ENCODE peak calls at places on chromosome 7, in eight cellular contexts. L is breast epithelium, N is mammary epithelial cell, R is iris pigment epithelial cell, D is NCI-H1092, I is HEK293T, C is GM20000, P is NAMALWA. S is an unnamed sample.

GRCh38 chr7:26198133-26198780 is 2.3 kb downstream of the HNRNPA2B1 start:
- DNase-seq in R (no peak), P (peak), D (no peak), L (no peak), N (no peak), I (no peak), C (no peak), S (peak)

GRCh38 chr7:95632609-95633008 is 36.3 kb upstream of the PDK4 start:
- DNase-seq in N (no peak), D (no peak), L (no peak), P (no peak), C (no peak), R (peak), I (no peak), S (no peak)

GRCh38 chr7:84924341-84924740 is 262.5 kb downstream of the SEMA3D start:
- DNase-seq in D (no peak), I (no peak), N (no peak), C (no peak), P (no peak), R (no peak), L (no peak), S (no peak)

GRCh38 chr7:91344248-91344647 is 80.0 kb downstream of the FZD1 start:
- DNase-seq in N (no peak), D (no peak), P (no peak), L (no peak), I (no peak), R (no peak), C (no peak), S (no peak)

GRCh38 chr7:94182066-94182465 is 177.9 kb upstream of the BET1 start:
- DNase-seq in L (no peak), N (peak), R (peak), D (no peak), P (no peak), C (no peak), I (no peak), S (peak)

GRCh38 chr7:80873140-80873539 is 45.7 kb downstream of the SEMA3C start:
- DNase-seq in L (no peak), N (no peak), C (no peak), I (no peak), D (no peak), R (no peak), P (no peak), S (no peak)

GRCh38 chr7:116984917-116985316 is 31.6 kb downstream of the ST7 start:
- DNase-seq in N (no peak), C (no peak), I (peak), L (no peak), P (peak), R (no peak), D (peak), S (no peak)

GRCh38 chr7:15764986-15765385 is 78.5 kb upstream of the MEOX2 start:
- DNase-seq in L (no peak), P (no peak), C (no peak), I (no peak), R (no peak), D (no peak), N (no peak), S (no peak)

GRCh38 chr7:116317907-116318306 is 107.6 kb downstream of the TES start:
- DNase-seq in C (no peak), P (no peak), R (peak), I (no peak), N (no peak), D (no peak), L (no peak), S (peak)

GRCh38 chr7:79610301-79610700 is 156.8 kb upstream of the MAGI2 start:
- DNase-seq in I (no peak), C (no peak), N (peak), P (no peak), R (peak), D (no peak), L (no peak), S (peak)

GRCh38 chr7:140285938-140286337 is 109.2 kb upstream of the KDM7A start:
- DNase-seq in I (no peak), R (no peak), L (no peak), D (no peak), N (no peak), C (no peak), P (no peak), S (no peak)

GRCh38 chr7:65457705-65458104 is 84.0 kb downstream of the ZNF92 start:
- DNase-seq in L (no peak), P (no peak), C (no peak), R (no peak), D (no peak), I (no peak), N (no peak), S (no peak)

GRCh38 chr7:31251441-31251840 is 89.1 kb downstream of the NEUROD6 start:
- DNase-seq in N (peak), L (no peak), C (no peak), I (no peak), P (no peak), R (no peak), D (no peak), S (no peak)

GRCh38 chr7:100674441-100675407 is 1.2 kb downstream of the GNB2 start:
- DNase-seq in D (peak), P (peak), R (peak), N (peak), L (no peak), C (peak), I (no peak), S (no peak)

GRCh38 chr7:17369686-17370426 is 71.4 kb downstream of the AHR start:
- DNase-seq in R (peak), D (no peak), C (no peak), P (no peak), N (peak), L (no peak), I (no peak), S (peak)

GRCh38 chr7:134394046-134394445 is 64.9 kb downstream of the AKR1B1 start:
- DNase-seq in P (no peak), D (no peak), I (no peak), N (no peak), L (no peak), R (no peak), C (no peak), S (peak)

GRCh38 chr7:67455508-67455907 is 458.9 kb downstream of the TYW1 start:
- DNase-seq in N (no peak), P (no peak), C (no peak), L (no peak), I (no peak), D (no peak), R (no peak), S (no peak)

GRCh38 chr7:110017405-110017804 is 1073.5 kb upstream of the LRRN3 start:
- DNase-seq in D (no peak), R (no peak), C (no peak), P (no peak), N (no peak), L (no peak), I (no peak), S (no peak)

GRCh38 chr7:117325836-117326235 is 3.0 kb upstream of the WNT2 start:
- DNase-seq in L (no peak), I (no peak), P (no peak), N (peak), R (no peak), C (no peak), D (no peak), S (peak)

GRCh38 chr7:6015917-6016652 is 7.0 kb downstream of the AIMP2 start:
- DNase-seq in D (peak), C (no peak), I (no peak), R (peak), L (peak), P (peak), N (peak), S (no peak)